ENCODE peak calls at places on chromosomes 12 and 14, in six cellular contexts. X is stimulated activated CD4-positive, alpha-beta T cell treated with anti-CD3 and anti-CD28 coated beads, Interleukin-4, amount 100 ng/mL, for 48 hours; G is RCC 7860; E is DMS153; D is small intestine; C is T-helper 9 cell. S is an unnamed sample.
A peak's percentile ranks its signal among the peaks of the same experiment; 100 is the strongest.

GRCh38 chr12:24948816-24949722 is at the start of gene BCAT1:
- DNase-seq in X (peak; percentile 24), G (peak; percentile 69), E (no peak), D (no peak), C (no peak), S (peak; percentile 57)

GRCh38 chr12:56763753-56764657 is 881 bp downstream of the HSD17B6 start:
- DNase-seq in X (no peak), G (no peak), E (no peak), D (no peak), C (no peak), S (no peak)

GRCh38 chr12:108812324-108812723 is 45.1 kb downstream of the SSH1 start:
- DNase-seq in X (no peak), G (no peak), E (no peak), D (no peak), C (no peak), S (no peak)

GRCh38 chr12:131210506-131211278 is 257.0 kb downstream of the ADGRD1 start:
- DNase-seq in X (no peak), G (no peak), E (no peak), D (no peak), C (no peak), S (no peak)

GRCh38 chr12:109433618-109434017 is 43.5 kb downstream of the KCTD10 start:
- DNase-seq in X (no peak), G (no peak), E (no peak), D (no peak), C (no peak), S (peak; percentile 59)

GRCh38 chr12:1083888-1084262 is 92.9 kb downstream of the ERC1 start:
- DNase-seq in X (no peak), G (peak; percentile 57), E (peak; percentile 53), D (peak; percentile 35), C (no peak), S (no peak)

GRCh38 chr14:73426877-73427276 is 31.5 kb downstream of the NUMB start:
- DNase-seq in X (no peak), G (no peak), E (no peak), D (no peak), C (no peak), S (no peak)

GRCh38 chr14:59251811-59252771 is 63.6 kb downstream of the DAAM1 start:
- DNase-seq in X (no peak), G (peak; percentile 13), E (no peak), D (no peak), C (no peak), S (no peak)

GRCh38 chr12:27974735-27975221 is 2.2 kb upstream of the PTHLH start:
- DNase-seq in X (no peak), G (no peak), E (no peak), D (no peak), C (no peak), S (no peak)

S was measured in H1.